ENCODE peak calls at places on chromosomes 11 and 22, in nine cellular contexts. R is IMR-90, C is transverse colon, H is A549, A is H54, O is HCT116, L is breast epithelium, U is sigmoid colon, Y is uterus. B is an unnamed sample.

GRCh38 chr11:13114566-13115465 is 105.7 kb downstream of the RASSF10 start:
- DNase-seq in O (no peak), A (no peak), R (no peak), Y (no peak), H (peak), L (peak), C (peak), U (no peak), B (peak)

GRCh38 chr22:29206372-29207230 is 905 bp downstream of the EMID1 start:
- DNase-seq in C (no peak), O (no peak), L (no peak), A (no peak), H (no peak), R (no peak), Y (no peak), U (no peak), B (peak)

GRCh38 chr22:40120783-40121182 is 56.9 kb upstream of the TNRC6B start:
- DNase-seq in U (no peak), Y (no peak), L (no peak), O (no peak), R (no peak), A (no peak), H (no peak), C (no peak), B (no peak)

GRCh38 chr11:63736864-63737263 is 31.7 kb downstream of the ZFTA start:
- DNase-seq in H (no peak), U (no peak), R (no peak), L (no peak), C (no peak), Y (no peak), O (no peak), A (no peak), B (no peak)

GRCh38 chr22:49295851-49296560 is 531.7 kb downstream of the BRD1 start:
- DNase-seq in U (no peak), C (no peak), L (peak), H (no peak), R (no peak), A (no peak), Y (no peak), O (no peak), B (no peak)

GRCh38 chr11:17637901-17638300 is 81.5 kb upstream of the MYOD1 start:
- DNase-seq in A (no peak), C (no peak), H (no peak), Y (no peak), L (no peak), O (no peak), R (no peak), U (no peak), B (no peak)

GRCh38 chr11:2526808-2527381 is 82.1 kb downstream of the KCNQ1 start:
- DNase-seq in U (peak), A (no peak), Y (peak), R (no peak), O (no peak), L (no peak), H (no peak), C (peak), B (no peak)

GRCh38 chr11:3088806-3089205 is 31.6 kb upstream of the CARS1 start:
- DNase-seq in U (no peak), C (no peak), O (no peak), R (no peak), Y (no peak), H (no peak), L (no peak), A (no peak), B (no peak)

GRCh38 chr11:119340335-119341221 is at the start of gene C1QTNF5:
- DNase-seq in C (peak), Y (peak), A (no peak), R (peak), H (no peak), U (peak), O (no peak), L (peak), B (no peak)

GRCh38 chr11:66996609-66997273 is 21.6 kb downstream of the C11orf86 start:
- DNase-seq in R (peak), Y (no peak), C (no peak), A (no peak), H (peak), L (no peak), O (no peak), U (no peak), B (no peak)

GRCh38 chr11:72352859-72353551 is 81.3 kb downstream of the CLPB start:
- DNase-seq in H (peak), Y (peak), C (no peak), R (peak), U (no peak), L (no peak), O (no peak), A (no peak), B (no peak)

GRCh38 chr11:124915541-124916369 is 3.3 kb upstream of the HEPN1 start:
- DNase-seq in U (no peak), A (no peak), L (no peak), H (no peak), O (no peak), Y (no peak), R (peak), C (no peak), B (no peak)

GRCh38 chr11:7955191-7955590 is 10.1 kb downstream of the NLRP10 start:
- DNase-seq in Y (no peak), H (no peak), C (no peak), R (no peak), U (no peak), A (no peak), O (no peak), L (no peak), B (no peak)

GRCh38 chr11:110857885-110858555 is 145.8 kb upstream of the ARHGAP20 start:
- DNase-seq in R (peak), L (no peak), H (no peak), Y (peak), C (peak), A (no peak), U (no peak), O (no peak), B (no peak)

GRCh38 chr11:98007072-98007471 is 1013.7 kb upstream of the CNTN5 start:
- DNase-seq in U (no peak), R (no peak), L (no peak), Y (no peak), H (no peak), C (no peak), O (no peak), A (no peak), B (no peak)

GRCh38 chr11:31479073-31479472 is 30.3 kb downstream of the IMMP1L start:
- DNase-seq in R (no peak), U (no peak), A (no peak), O (no peak), C (no peak), Y (no peak), L (no peak), H (no peak), B (no peak)

GRCh38 chr11:9875862-9876261 is 212.0 kb downstream of the SWAP70 start:
- DNase-seq in A (no peak), O (no peak), C (no peak), H (no peak), L (no peak), U (no peak), R (no peak), Y (no peak), B (no peak)

GRCh38 chr22:35045451-35045850 is 20.5 kb upstream of the ISX start:
- DNase-seq in L (no peak), A (no peak), R (no peak), C (no peak), H (no peak), U (no peak), O (no peak), Y (no peak), B (no peak)

GRCh38 chr11:100632970-100633452 is 54.1 kb upstream of the ARHGAP42 start:
- DNase-seq in Y (peak), H (peak), O (no peak), L (peak), C (peak), U (peak), R (peak), A (no peak), B (no peak)

GRCh38 chr22:21010426-21011113 is 4.4 kb upstream of the P2RX6 start:
- DNase-seq in O (no peak), L (no peak), H (no peak), A (no peak), Y (no peak), R (no peak), U (no peak), C (no peak), B (no peak)

GRCh38 chr11:121961228-121961860 is 154.7 kb downstream of the BLID start:
- DNase-seq in U (no peak), C (no peak), R (peak), H (no peak), A (no peak), L (no peak), O (no peak), Y (no peak), B (no peak)

GRCh38 chr11:65873280-65874156 is 918 bp upstream of the EFEMP2 start:
- DNase-seq in C (peak), L (peak), H (peak), R (peak), O (peak), U (peak), A (peak), Y (peak), B (peak)

GRCh38 chr11:45723421-45723820 is 58.0 kb upstream of the CHST1 start:
- DNase-seq in Y (no peak), R (no peak), C (no peak), O (no peak), L (no peak), U (no peak), A (no peak), H (no peak), B (no peak)

GRCh38 chr11:3087373-3087772 is 30.1 kb upstream of the CARS1 start:
- DNase-seq in C (no peak), L (no peak), O (no peak), H (no peak), Y (no peak), A (no peak), U (no peak), R (no peak), B (no peak)

GRCh38 chr11:108609681-108610080 is 16.1 kb upstream of the EXPH5 start:
- DNase-seq in U (no peak), R (peak), A (no peak), H (peak), L (no peak), C (no peak), Y (no peak), O (no peak), B (no peak)

GRCh38 chr11:87445002-87445401 is 407.3 kb downstream of the TMEM135 start:
- DNase-seq in R (peak), H (no peak), Y (no peak), A (no peak), L (no peak), U (no peak), C (no peak), O (no peak), B (no peak)

GRCh38 chr11:73539506-73540084 is 58.3 kb downstream of the FAM168A start:
- DNase-seq in O (no peak), H (no peak), A (no peak), R (no peak), C (no peak), L (no peak), Y (no peak), U (no peak), B (no peak)

GRCh38 chr11:65380460-65381126 is 1.9 kb downstream of the SLC25A45 start:
- DNase-seq in A (no peak), O (no peak), U (no peak), R (no peak), L (no peak), H (no peak), C (peak), Y (no peak), B (no peak)

GRCh38 chr11:74452366-74452765 is 15.0 kb downstream of the KCNE3 start:
- DNase-seq in A (no peak), L (no peak), Y (no peak), H (no peak), R (no peak), C (no peak), U (no peak), O (no peak), B (no peak)

GRCh38 chr11:58757449-58757848 is 25.7 kb upstream of the GLYAT start:
- DNase-seq in L (no peak), Y (no peak), H (no peak), U (no peak), O (no peak), A (no peak), R (no peak), C (no peak), B (no peak)

GRCh38 chr11:117218133-117218915 is 13.5 kb downstream of the PCSK7 start:
- DNase-seq in O (no peak), Y (peak), L (peak), A (no peak), C (peak), H (no peak), U (peak), R (peak), B (no peak)

GRCh38 chr11:46338988-46339666 is 8.1 kb upstream of the DGKZ start:
- DNase-seq in U (no peak), L (no peak), O (no peak), R (no peak), H (no peak), A (peak), C (no peak), Y (no peak), B (no peak)

GRCh38 chr22:40107756-40108437 is 69.8 kb upstream of the TNRC6B start:
- DNase-seq in R (peak), H (no peak), U (no peak), C (peak), A (peak), L (no peak), O (no peak), Y (peak), B (no peak)

GRCh38 chr11:62139526-62140301 is 15.9 kb downstream of the INCENP start:
- DNase-seq in A (no peak), R (no peak), H (no peak), Y (no peak), O (no peak), U (no peak), C (no peak), L (peak), B (no peak)

GRCh38 chr11:106281455-106282173 is 204.2 kb downstream of the AASDHPPT start:
- DNase-seq in R (peak), Y (no peak), C (no peak), O (peak), A (no peak), L (no peak), H (peak), U (no peak), B (no peak)

DNA sequence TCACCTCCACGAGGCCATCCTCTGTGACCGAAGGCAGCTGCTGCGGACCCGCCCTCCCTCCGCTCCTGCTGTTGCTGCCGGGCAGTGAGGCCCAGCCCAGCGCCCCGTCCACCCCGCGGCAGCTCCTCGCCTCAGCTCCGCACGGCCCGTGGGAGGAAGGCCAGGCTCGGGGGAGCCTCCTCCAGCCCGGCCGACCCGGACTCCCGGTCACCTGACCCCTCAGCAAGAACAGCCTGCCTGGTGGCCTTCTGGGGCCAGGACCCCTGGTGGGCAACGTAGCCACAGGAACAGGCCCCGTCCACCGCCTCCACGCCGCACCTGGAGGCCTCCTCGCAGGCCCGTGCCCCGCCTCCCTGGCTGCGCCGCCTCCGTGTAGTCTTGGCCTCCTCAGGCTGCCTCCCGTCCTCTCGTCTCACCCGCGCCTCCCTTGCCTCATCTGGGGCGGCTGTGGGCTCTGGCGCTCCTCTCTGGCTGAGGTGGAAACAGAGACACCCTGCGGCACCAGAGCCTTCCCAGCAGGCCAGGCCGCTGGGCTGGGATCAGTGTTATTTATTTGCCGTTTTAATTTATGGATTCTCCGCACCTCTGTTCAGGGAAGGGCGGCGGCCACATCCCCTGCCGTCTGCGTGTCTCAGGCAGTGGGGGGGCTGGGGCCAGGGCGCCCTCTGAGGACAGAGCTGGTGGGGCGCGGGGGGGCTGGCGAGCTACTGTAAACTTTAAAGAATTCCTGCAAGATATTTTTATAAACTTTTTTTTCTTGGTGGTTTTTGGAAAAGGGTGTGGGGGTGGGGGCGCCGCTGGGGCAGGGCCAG is 25.4 kb downstream of the MOB2 start:
- DNase-seq in Y (peak), C (peak), A (no peak), U (peak), O (no peak), R (no peak), L (no peak), H (no peak), B (no peak)
- TF ChIP-seq POLR2A in Y (peak), C (no peak), A (no peak), U (no peak), O (no peak), R (no peak), L (no peak), H (no peak), B (no peak)

GRCh38 chr11:819943-820649 is 1.4 kb downstream of the PNPLA2 start:
- DNase-seq in O (peak), U (peak), C (peak), R (peak), H (peak), L (peak), Y (peak), A (peak), B (peak)
- TF ChIP-seq POLR2A in O (no peak), U (peak), C (peak), R (no peak), H (peak), L (no peak), Y (peak), A (peak), B (no peak)

GRCh38 chr22:36464715-36465231 is 16.7 kb downstream of the TXN2 start:
- DNase-seq in U (peak), C (no peak), H (no peak), L (no peak), O (no peak), A (no peak), Y (no peak), R (no peak), B (no peak)

GRCh38 chr22:36467042-36467810 is 14.2 kb downstream of the TXN2 start:
- DNase-seq in L (no peak), C (no peak), O (peak), A (peak), Y (no peak), H (no peak), U (peak), R (peak), B (no peak)

GRCh38 chr22:36463783-36464184 is 17.7 kb downstream of the TXN2 start:
- DNase-seq in A (no peak), C (no peak), L (no peak), Y (peak), U (peak), H (no peak), O (no peak), R (no peak), B (no peak)

GRCh38 chr22:36466258-36466657 is 15.2 kb downstream of the TXN2 start:
- DNase-seq in Y (no peak), H (no peak), R (no peak), L (no peak), O (no peak), U (no peak), C (no peak), A (no peak), B (no peak)

GRCh38 chr22:36465232-36466021 is 16.0 kb downstream of the TXN2 start:
- DNase-seq in A (peak), U (peak), Y (peak), C (peak), H (peak), O (peak), L (peak), R (peak), B (no peak)
- TF ChIP-seq POLR2A in A (no peak), U (no peak), Y (peak), C (peak), H (no peak), O (no peak), L (no peak), R (peak), B (no peak)

DNA sequence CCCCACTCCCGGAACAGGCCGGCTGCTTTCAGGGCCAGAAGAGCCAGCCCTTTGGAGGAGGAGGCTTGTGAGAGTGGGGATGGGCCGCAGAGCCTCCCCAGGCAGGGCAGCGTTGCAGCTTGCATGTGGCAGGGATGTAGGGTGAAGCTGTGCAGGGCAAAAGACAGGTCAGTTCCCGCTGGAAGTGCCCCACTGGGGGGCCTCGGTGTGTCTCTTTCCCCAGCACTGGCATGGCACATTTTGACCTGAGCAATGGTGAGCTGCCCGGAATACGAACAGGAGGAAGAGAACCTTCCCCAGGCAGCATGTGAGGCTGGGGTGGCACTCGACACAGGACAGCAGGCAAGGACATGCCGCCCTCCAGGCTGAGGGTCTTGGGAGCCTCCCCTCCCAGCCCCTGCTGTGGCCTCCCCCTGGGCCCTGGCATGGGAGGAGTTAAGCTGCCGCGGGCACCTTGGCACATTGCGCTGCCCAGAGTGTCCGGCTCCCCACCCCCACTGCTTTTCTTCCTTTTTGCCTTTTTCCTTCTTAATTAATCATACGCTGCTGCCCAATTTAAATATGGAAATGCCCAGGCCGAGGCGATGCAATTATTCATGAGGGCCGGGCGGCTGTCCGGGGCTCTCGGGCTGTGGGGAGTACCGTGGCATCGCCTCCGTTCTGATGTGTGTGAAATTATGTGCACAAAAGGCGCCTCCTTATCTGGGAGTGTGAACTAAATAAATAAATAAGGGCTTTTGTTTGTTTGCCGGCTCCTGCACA is 76.0 kb upstream of the WNT7B start:
- DNase-seq in O (no peak), R (no peak), C (peak), Y (peak), U (peak), L (peak), H (no peak), A (no peak), B (no peak)
- TF ChIP-seq POLR2A in O (no peak), R (no peak), C (peak), Y (no peak), U (no peak), L (no peak), H (no peak), A (peak), B (no peak)

GRCh38 chr22:36341640-36342041 is 46.1 kb downstream of the MYH9 start:
- DNase-seq in C (no peak), U (no peak), O (no peak), Y (no peak), A (no peak), H (no peak), R (no peak), L (no peak), B (no peak)
- TF ChIP-seq POLR2A in C (no peak), U (no peak), O (no peak), Y (no peak), A (no peak), H (no peak), R (no peak), L (no peak), B (no peak)

B was measured in erythroblast.